ENCODE peak calls at places on chromosomes 6 and 20, in seven cellular contexts. G is stimulated activated CD8-positive, alpha-beta memory T cell treated with anti-CD3 and anti-CD28 coated beads, Interleukin-15, amount 100 ng/mL, for 4 hours; Q is T-helper 2 cell; Z is NCI-H1048; B is AG09309; S is CD4-positive, CD25-positive, alpha-beta regulatory T cell; O is SK-MEL-5. N is an unnamed sample.
A peak's percentile ranks its signal among the peaks of the same experiment; 100 is the strongest.

GRCh38 chr20:3237011-3237957 is 1.7 kb downstream of the SLC4A11 start:
- DNase-seq in O (no peak), Z (no peak), S (no peak), Q (no peak), B (no peak), G (no peak), N (no peak)

GRCh38 chr6:153062516-153062915 is 60.0 kb upstream of the MTRF1L start:
- DNase-seq in Z (no peak), Q (no peak), G (no peak), O (no peak), S (no peak), B (no peak), N (no peak)

GRCh38 chr6:148064406-148065134 is 278.1 kb upstream of the SASH1 start:
- DNase-seq in S (no peak), Q (no peak), O (no peak), B (peak; percentile 57), G (no peak), Z (no peak), N (no peak)

GRCh38 chr6:44177691-44178423 is 19.2 kb downstream of the CAPN11 start:
- DNase-seq in G (no peak), S (no peak), Z (no peak), B (peak; percentile 58), O (no peak), Q (no peak), N (no peak)

GRCh38 chr6:105372142-105372861 is 30.6 kb downstream of the PREP start:
- DNase-seq in G (no peak), O (no peak), Q (no peak), B (no peak), Z (no peak), S (no peak), N (no peak)

GRCh38 chr6:149169761-149170359 is 147.7 kb upstream of the TAB2 start:
- DNase-seq in Z (no peak), O (peak; percentile 78), Q (no peak), B (no peak), S (no peak), G (no peak), N (peak; percentile 94)

GRCh38 chr20:10861619-10862018 is 187.8 kb upstream of the JAG1 start:
- DNase-seq in Q (no peak), O (no peak), Z (no peak), B (no peak), G (no peak), S (no peak), N (no peak)

GRCh38 chr6:138084904-138085838 is 22.0 kb downstream of the PERP start:
- DNase-seq in S (no peak), Q (no peak), O (no peak), Z (no peak), B (no peak), G (no peak), N (no peak)

GRCh38 chr6:88780714-88781389 is 182.6 kb downstream of the RNGTT start:
- DNase-seq in G (no peak), O (peak; percentile 86), Z (peak; percentile 65), Q (no peak), S (peak; percentile 59), B (peak; percentile 21), N (peak; percentile 63)

GRCh38 chr6:69868252-69868804 is 2.0 kb downstream of the COL19A1 start:
- DNase-seq in O (no peak), Z (no peak), G (no peak), Q (no peak), B (no peak), S (no peak), N (no peak)

GRCh38 chr6:154341326-154341725 is 15.3 kb downstream of the IPCEF1 start:
- DNase-seq in Z (no peak), B (no peak), Q (no peak), S (no peak), G (no peak), O (no peak), N (peak; percentile 63)

GRCh38 chr20:51019598-51020592 is 3.0 kb downstream of the KCNG1 start:
- DNase-seq in G (no peak), O (no peak), S (no peak), Z (no peak), Q (no peak), B (no peak), N (no peak)

GRCh38 chr6:170462366-170463020 is 90.6 kb downstream of the PSMB1 start:
- DNase-seq in Z (no peak), Q (no peak), O (no peak), B (no peak), G (no peak), S (no peak), N (no peak)

GRCh38 chr6:15441215-15441868 is 195.5 kb downstream of the JARID2 start:
- DNase-seq in B (peak; percentile 54), O (peak; percentile 89), G (no peak), Z (no peak), S (peak; percentile 30), Q (no peak), N (peak; percentile 69)

GRCh38 chr6:129749749-129750120 is 39.8 kb upstream of the ARHGAP18 start:
- DNase-seq in Z (no peak), S (peak; percentile 72), O (no peak), Q (no peak), B (peak; percentile 68), G (no peak), N (peak; percentile 29)

GRCh38 chr6:10567256-10568041 is 46.3 kb downstream of the GCNT2 start:
- DNase-seq in O (no peak), B (no peak), Z (no peak), G (no peak), Q (no peak), S (no peak), N (no peak)

GRCh38 chr6:135054238-135054574 is 416 bp downstream of the HBS1L start:
- DNase-seq in Z (no peak), G (no peak), S (no peak), O (no peak), Q (no peak), B (no peak), N (no peak)

GRCh38 chr6:36757206-36757605 is 59.6 kb downstream of the RAB44 start:
- DNase-seq in O (no peak), S (no peak), G (no peak), B (no peak), Z (no peak), Q (no peak), N (no peak)

GRCh38 chr6:94478178-94479140 is 1059.1 kb upstream of the EPHA7 start:
- DNase-seq in S (no peak), O (no peak), B (no peak), G (no peak), Z (no peak), Q (no peak), N (no peak)

GRCh38 chr20:59017493-59018231 is 1.6 kb upstream of the TUBB1 start:
- DNase-seq in S (no peak), Z (no peak), B (no peak), Q (no peak), O (no peak), G (no peak), N (no peak)

GRCh38 chr6:72553531-72554202 is 68.2 kb upstream of the KCNQ5 start:
- DNase-seq in O (no peak), Q (no peak), B (peak; percentile 61), G (no peak), Z (no peak), S (no peak), N (peak; percentile 17)

GRCh38 chr6:37713529-37714119 is 15.9 kb upstream of the MDGA1 start:
- DNase-seq in Q (no peak), S (no peak), Z (no peak), B (peak; percentile 68), G (no peak), O (peak; percentile 35), N (peak; percentile 61)

GRCh38 chr20:14234666-14235295 is 102.6 kb downstream of the FLRT3 start:
- DNase-seq in Z (no peak), Q (no peak), S (no peak), O (no peak), G (no peak), B (no peak), N (peak; percentile 30)

GRCh38 chr6:163001341-163001740 is 273.6 kb downstream of the PACRG start:
- DNase-seq in Q (no peak), O (no peak), Z (no peak), G (no peak), B (no peak), S (no peak), N (no peak)